ENCODE peak calls at places on chromosomes 6 and 20, in four cellular contexts. D, M, C and S are unnamed samples.
A peak's percentile ranks its signal among the peaks of the same experiment; 100 is the strongest.

GRCh38 chr6:71395731-71396409 is 107.3 kb downstream of the OGFRL1 start:
- DNase-seq in M (no peak), C (no peak), D (no peak), S (no peak)

GRCh38 chr20:53434662-53435061 is 159.0 kb downstream of the ZNF217 start:
- DNase-seq in M (no peak), C (no peak), D (no peak), S (no peak)

GRCh38 chr6:25640446-25640845 is 11.6 kb upstream of the SCGN start:
- DNase-seq in D (no peak), M (no peak), C (no peak), S (no peak)

GRCh38 chr6:96939019-96939805 is 14.7 kb downstream of the KLHL32 start:
- DNase-seq in C (no peak), M (no peak), D (no peak), S (no peak)

GRCh38 chr6:168182908-168183612 is 104.0 kb upstream of the FRMD1 start:
- DNase-seq in D (no peak), C (no peak), M (no peak), S (no peak)

GRCh38 chr6:152669894-152670293 is 27.8 kb upstream of the MYCT1 start:
- DNase-seq in M (no peak), D (no peak), C (no peak), S (no peak)

GRCh38 chr6:106165885-106166485 is 79.8 kb downstream of the PRDM1 start:
- DNase-seq in C (no peak), M (no peak), D (no peak), S (no peak)

GRCh38 chr6:157424491-157425020 is 43.6 kb downstream of the ZDHHC14 start:
- DNase-seq in D (peak; percentile 66), C (no peak), M (no peak), S (no peak)

GRCh38 chr20:33551778-33552177 is 61.9 kb downstream of the CBFA2T2 start:
- DNase-seq in M (no peak), D (no peak), C (no peak), S (no peak)

GRCh38 chr20:39789411-39789810 is 827.3 kb downstream of the DHX35 start:
- DNase-seq in C (no peak), M (no peak), D (no peak), S (no peak)

GRCh38 chr20:1204547-1204946 is 1.3 kb downstream of the C20orf202 start:
- DNase-seq in C (no peak), D (no peak), M (no peak), S (no peak)

GRCh38 chr20:7714549-7714948 is 225.7 kb downstream of the HAO1 start:
- DNase-seq in M (no peak), C (no peak), D (peak; percentile 59), S (no peak)

GRCh38 chr6:52588710-52589091 is 11.8 kb upstream of the TRAM2 start:
- DNase-seq in C (no peak), D (no peak), M (no peak), S (no peak)

GRCh38 chr6:34602318-34603111 is 46.4 kb upstream of the SPDEF start:
- DNase-seq in M (no peak), D (no peak), C (no peak), S (no peak)

GRCh38 chr6:81755536-81755935 is 3.1 kb upstream of the TENT5A start:
- DNase-seq in M (no peak), C (no peak), D (no peak), S (no peak)

GRCh38 chr6:135141728-135142127 is 39.4 kb upstream of the MYB start:
- DNase-seq in M (no peak), C (no peak), D (no peak), S (no peak)

GRCh38 chr20:37354210-37355195 is 8.6 kb downstream of the SRC start:
- DNase-seq in M (no peak), D (no peak), C (no peak), S (no peak)

GRCh38 chr6:150298029-150298380 is 70.8 kb upstream of the IYD start:
- DNase-seq in M (no peak), D (no peak), C (no peak), S (no peak)

GRCh38 chr6:89122625-89123024 is 4.8 kb upstream of the SRSF12 start:
- DNase-seq in C (no peak), D (peak; percentile 70), M (no peak), S (no peak)

GRCh38 chr20:23240519-23240918 is 110.1 kb upstream of the NXT1 start:
- DNase-seq in C (no peak), D (no peak), M (no peak), S (no peak)